ENCODE peak calls at places on chromosomes 16 and 17, in seven cellular contexts. M is HS-5; I is RCC 7860; L is GM12864; D is dermis blood vessel endothelial cell; F is activated CD4-positive, CD25-positive, alpha-beta regulatory T cell; U is GM04504. T is an unnamed sample.

GRCh38 chr17:31517524-31517923 is 126.0 kb downstream of the RAB11FIP4 start:
- DNase-seq in I (no peak), D (peak), L (no peak), U (no peak), F (no peak), M (no peak), T (no peak)

GRCh38 chr16:74309789-74310781 is 13.5 kb downstream of the PSMD7 start:
- DNase-seq in D (peak), U (peak), L (no peak), F (no peak), M (no peak), I (peak), T (peak)

GRCh38 chr16:27226476-27226875 is 23.1 kb downstream of the KDM8 start:
- DNase-seq in L (no peak), F (no peak), U (no peak), M (no peak), D (no peak), I (no peak), T (no peak)

GRCh38 chr17:44533533-44534246 is 23.6 kb upstream of the FZD2 start:
- DNase-seq in U (peak), I (peak), M (no peak), L (peak), F (peak), D (peak), T (peak)

GRCh38 chr16:67431077-67431804 is at the start of gene HSD11B2:
- DNase-seq in U (no peak), L (no peak), M (no peak), F (no peak), I (peak), D (peak), T (peak)

GRCh38 chr17:65039349-65039988 is 17.1 kb downstream of the GNA13 start:
- DNase-seq in U (no peak), L (peak), M (no peak), F (peak), I (no peak), D (no peak), T (no peak)

GRCh38 chr16:81520560-81521135 is 76.0 kb downstream of the CMIP start:
- DNase-seq in F (no peak), U (no peak), D (no peak), M (no peak), I (no peak), L (no peak), T (no peak)

GRCh38 chr16:78894872-78895271 is 705.7 kb downstream of the MAF start:
- DNase-seq in L (no peak), M (no peak), U (no peak), I (no peak), D (no peak), F (no peak), T (no peak)

GRCh38 chr16:65829076-65829475 is 537.4 kb upstream of the CDH5 start:
- DNase-seq in U (no peak), L (no peak), F (no peak), D (no peak), I (no peak), M (no peak), T (no peak)

GRCh38 chr17:40778466-40778865 is 3.9 kb downstream of the KRT27 start:
- DNase-seq in U (no peak), M (no peak), F (no peak), D (no peak), I (no peak), L (no peak), T (no peak)

GRCh38 chr17:54626146-54626703 is 274.4 kb upstream of the TOM1L1 start:
- DNase-seq in M (no peak), I (no peak), F (no peak), D (no peak), L (no peak), U (no peak), T (no peak)

GRCh38 chr17:72171703-72172670 is 51.2 kb downstream of the SOX9 start:
- DNase-seq in I (no peak), U (no peak), L (no peak), D (no peak), M (no peak), F (no peak), T (no peak)

GRCh38 chr17:1467898-1468492 is 12.0 kb upstream of the CRK start:
- DNase-seq in L (no peak), M (no peak), U (no peak), I (no peak), D (no peak), F (no peak), T (no peak)

GRCh38 chr17:58352843-58353719 is 1.1 kb upstream of the SUPT4H1 start:
- DNase-seq in L (no peak), F (no peak), U (no peak), M (no peak), I (no peak), D (peak), T (no peak)

GRCh38 chr17:76599699-76600460 is 14.2 kb upstream of the ST6GALNAC2 start:
- DNase-seq in I (no peak), L (no peak), U (no peak), F (no peak), M (no peak), D (peak), T (no peak)

GRCh38 chr16:19595043-19595767 is 39.7 kb downstream of the VPS35L start:
- DNase-seq in D (peak), I (peak), U (peak), F (no peak), L (no peak), M (no peak), T (peak)

GRCh38 chr16:77233799-77234502 is 34.7 kb downstream of the SYCE1L start:
- DNase-seq in U (no peak), D (no peak), F (no peak), I (no peak), L (no peak), M (no peak), T (no peak)

GRCh38 chr17:20925954-20926353 is 116.9 kb downstream of the USP22 start:
- DNase-seq in U (no peak), F (no peak), M (no peak), L (no peak), I (no peak), D (no peak), T (no peak)

GRCh38 chr16:72501739-72502653 is 330.0 kb upstream of the PMFBP1 start:
- DNase-seq in L (peak), U (peak), I (peak), M (no peak), D (peak), F (no peak), T (peak)

GRCh38 chr17:44672479-44673093 is 16.3 kb downstream of the MEIOC start:
- DNase-seq in L (no peak), I (peak), U (no peak), D (peak), F (no peak), M (no peak), T (no peak)

GRCh38 chr17:28949185-28950016 is 1.9 kb downstream of the PHF12 start:
- DNase-seq in F (peak), I (no peak), D (peak), M (no peak), L (no peak), U (no peak), T (no peak)

GRCh38 chr16:89246903-89247733 is 29.6 kb downstream of the ZNF778 start:
- DNase-seq in D (peak), I (peak), M (no peak), L (no peak), U (peak), F (peak), T (peak)

GRCh38 chr16:84541999-84542876 is 37.8 kb upstream of the MEAK7 start:
- DNase-seq in U (no peak), I (no peak), D (peak), M (no peak), F (no peak), L (no peak), T (no peak)

GRCh38 chr16:86914850-86915717 is 336.7 kb downstream of the FOXL1 start:
- DNase-seq in M (no peak), L (no peak), U (no peak), D (peak), F (no peak), I (no peak), T (no peak)

GRCh38 chr16:23330161-23330560 is 28.1 kb downstream of the SCNN1B start:
- DNase-seq in D (no peak), L (no peak), F (no peak), I (no peak), U (no peak), M (no peak), T (no peak)

GRCh38 chr17:31511583-31511982 is 120.1 kb downstream of the RAB11FIP4 start:
- DNase-seq in F (no peak), I (no peak), D (no peak), M (no peak), U (no peak), L (no peak), T (no peak)

GRCh38 chr16:81625544-81626152 is 153.4 kb upstream of the PLCG2 start:
- DNase-seq in L (no peak), D (peak), I (peak), U (no peak), F (no peak), M (no peak), T (peak)

GRCh38 chr17:64139542-64139941 is 9.6 kb upstream of the ERN1 start:
- DNase-seq in I (no peak), U (no peak), L (no peak), D (no peak), F (no peak), M (no peak), T (no peak)

GRCh38 chr16:57258910-57259475 is 13.9 kb downstream of the ARL2BP start:
- DNase-seq in D (no peak), U (no peak), L (no peak), M (no peak), F (no peak), I (no peak), T (no peak)

GRCh38 chr17:80474231-80474932 is 2.0 kb downstream of the NPTX1 start:
- DNase-seq in U (no peak), L (no peak), M (no peak), I (peak), F (no peak), D (peak), T (peak)

GRCh38 chr17:2122641-2123302 is 67.9 kb downstream of the HIC1 start:
- DNase-seq in D (peak), F (no peak), I (no peak), U (no peak), M (no peak), L (no peak), T (no peak)

GRCh38 chr17:73278049-73278464 is 16.4 kb upstream of the CPSF4L start:
- DNase-seq in M (no peak), I (no peak), D (no peak), L (no peak), F (no peak), U (no peak), T (no peak)

GRCh38 chr16:31331141-31331764 is 23.7 kb upstream of the ITGAX start:
- DNase-seq in D (no peak), I (no peak), F (no peak), M (no peak), U (no peak), L (no peak), T (no peak)

GRCh38 chr16:86680137-86680536 is 101.8 kb downstream of the FOXL1 start:
- DNase-seq in L (no peak), F (no peak), D (peak), I (peak), U (peak), M (no peak), T (peak)

GRCh38 chr17:9298776-9299295 is 276.8 kb downstream of the STX8 start:
- DNase-seq in F (no peak), I (no peak), D (no peak), U (no peak), M (no peak), L (no peak), T (no peak)